ENCODE peak calls at places on chromosome 9, in nine cellular contexts. V is mucosa of descending colon, M is MM.1S, P is astrocyte of the cerebellum, Y is fibroblast of lung, F is epithelial cell of proximal tubule, D is WERI-Rb-1, G is fibroblast of pulmonary artery, S is IMR-90. C is an unnamed sample.
A peak's percentile ranks its signal among the peaks of the same experiment; 100 is the strongest.

GRCh38 chr9:105658351-105658750 is 3.9 kb upstream of the TAL2 start:
- DNase-seq in V (no peak), M (no peak), P (no peak), Y (no peak), F (no peak), D (no peak), G (no peak), S (no peak), C (no peak)

GRCh38 chr9:92725726-92726125 is 38.9 kb downstream of the BICD2 start:
- DNase-seq in V (no peak), M (no peak), P (no peak), Y (no peak), F (no peak), D (no peak), G (no peak), S (no peak), C (no peak)

GRCh38 chr9:89712285-89712684 is 107.5 kb downstream of the GADD45G start:
- DNase-seq in V (no peak), M (no peak), P (no peak), Y (no peak), F (no peak), D (no peak), G (no peak), S (no peak), C (no peak)

GRCh38 chr9:100287186-100287585 is 65.6 kb downstream of the TEX10 start:
- DNase-seq in V (no peak), M (no peak), P (no peak), Y (peak; percentile 14), F (no peak), D (no peak), G (no peak), S (no peak), C (no peak)

GRCh38 chr9:128208943-128209695 is 5.9 kb downstream of the DNM1 start:
- DNase-seq in V (no peak), M (no peak), P (no peak), Y (no peak), F (no peak), D (no peak), G (no peak), S (no peak), C (no peak)

GRCh38 chr9:131201856-131202255 is 74.5 kb downstream of the FAM78A start:
- DNase-seq in V (no peak), M (no peak), P (no peak), Y (no peak), F (no peak), D (no peak), G (no peak), S (no peak), C (no peak)

GRCh38 chr9:132000659-132001058 is 79.0 kb downstream of the MED27 start:
- DNase-seq in V (no peak), M (no peak), P (no peak), Y (no peak), F (no peak), D (no peak), G (no peak), S (no peak), C (no peak)

GRCh38 chr9:708556-709432 is 132.7 kb upstream of the DMRT1 start:
- DNase-seq in V (no peak), M (peak; percentile 26), P (no peak), Y (no peak), F (no peak), D (no peak), G (no peak), S (no peak), C (no peak)

DNA sequence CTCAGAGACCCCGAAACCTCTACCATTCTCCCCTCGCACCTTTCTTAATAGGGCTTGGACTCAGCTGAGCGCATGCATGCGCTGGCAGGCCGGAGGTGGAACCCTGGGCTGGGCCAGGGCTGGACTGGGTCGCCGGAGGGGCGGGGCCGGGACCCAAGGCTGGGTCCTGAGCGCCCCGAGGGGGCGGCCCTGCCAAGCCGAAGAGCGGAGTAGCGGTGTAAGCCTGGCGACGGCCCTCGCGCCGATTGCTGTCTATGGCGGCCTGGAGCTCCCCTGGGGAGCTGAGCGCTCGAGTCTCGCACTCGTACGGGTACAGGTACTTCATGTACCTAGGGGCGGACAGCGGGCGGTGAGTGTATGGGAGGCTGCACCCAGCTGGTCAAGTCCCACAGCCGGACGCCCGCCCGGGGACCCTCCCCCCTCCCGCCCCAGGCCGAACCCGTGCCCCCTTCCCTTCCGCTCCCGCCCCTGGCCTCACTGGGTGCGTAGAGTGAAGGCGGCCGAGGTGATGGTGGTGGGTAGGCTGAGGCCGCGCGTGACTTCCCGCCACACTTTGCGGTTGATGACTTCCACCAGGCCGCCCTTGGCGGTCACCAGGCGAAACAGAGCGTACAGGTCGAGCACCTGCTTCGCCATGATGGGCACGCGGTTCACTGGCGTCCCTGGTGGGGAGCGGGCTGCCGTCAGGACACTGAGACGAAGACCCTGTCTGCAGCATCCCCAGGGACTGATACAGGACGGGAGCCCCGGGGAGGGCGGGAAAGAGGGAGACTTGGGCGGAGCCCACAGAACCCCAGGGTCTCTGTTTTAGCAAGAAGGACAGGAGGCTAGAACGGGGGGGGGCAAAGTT is 3.3 kb upstream of the DCTN3 start:
- DNase-seq in V (no peak), M (no peak), P (no peak), Y (no peak), F (no peak), D (no peak), G (no peak), S (no peak), C (no peak)
- H3K4me3 ChIP-seq in V (no peak overlapping the region), M (no peak overlapping the region), P (no peak overlapping the region), Y (no peak overlapping the region), F (no peak overlapping the region), D (no peak overlapping the region), G (no peak overlapping the region), S (no peak overlapping the region), C (no peak overlapping the region)

GRCh38 chr9:133461975-133462374 is 2.2 kb downstream of the CACFD1 start:
- DNase-seq in V (peak; percentile 46), M (peak; percentile 31), P (no peak), Y (no peak), F (no peak), D (peak; percentile 71), G (no peak), S (no peak), C (no peak)
- TF ChIP-seq CTCF in V (no peak), M (no peak), P (no peak), Y (no peak), F (no peak), D (peak; percentile 31), G (no peak), S (no peak), C (no peak)

DNA sequence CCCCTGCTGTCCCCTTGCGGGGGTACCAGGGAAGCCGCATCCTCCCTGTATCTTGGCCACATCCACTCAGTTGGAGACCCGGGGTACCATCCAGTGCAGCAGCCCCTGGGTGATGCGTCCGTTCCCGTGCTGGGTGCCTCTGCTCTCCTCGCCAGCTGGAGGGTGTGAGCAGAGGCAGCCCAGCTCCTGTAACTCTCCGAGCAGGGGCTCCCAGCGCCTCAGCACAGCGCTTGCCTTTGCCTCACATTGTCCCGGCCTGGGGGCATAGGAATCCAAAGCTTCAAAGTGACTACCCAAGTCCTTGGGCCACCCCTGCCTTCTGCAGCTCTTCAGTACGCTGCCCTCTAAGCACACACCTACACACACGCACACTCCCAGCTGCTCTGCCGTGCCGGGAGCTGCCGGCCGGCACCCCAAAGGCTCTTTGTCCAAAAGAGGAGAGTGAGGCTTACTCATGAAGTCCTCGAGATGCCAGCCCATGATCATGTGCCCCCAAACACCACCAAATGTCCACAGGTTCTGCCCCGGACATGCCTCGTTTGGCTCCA is 733 bp downstream of the ANGPTL2 start:
- DNase-seq in V (no peak), M (no peak), P (no peak), Y (peak; percentile 46), F (no peak), D (no peak), G (peak; percentile 42), S (peak; percentile 35), C (peak; percentile 36)
- H3K4me3 ChIP-seq in V (peak overlapping the region; percentile 11), M (no peak overlapping the region), P (peak overlapping the region; percentile 56), Y (peak overlapping the region; percentile 67), F (peak overlapping the region; percentile 66), D (peak overlapping the region; percentile 47), G (peak overlapping the region; percentile 61), S (peak overlapping the region; percentile 69), C (peak overlapping the region; percentile 67)

GRCh38 chr9:14616188-14616982 is 76.8 kb downstream of the ZDHHC21 start:
- DNase-seq in V (no peak), M (peak; percentile 18), P (peak; percentile 67), Y (peak; percentile 59), F (peak; percentile 15), D (no peak), G (peak; percentile 86), S (peak; percentile 73), C (peak; percentile 75)
- TF ChIP-seq CTCF in V (peak; percentile 26), M (peak; percentile 42), P (peak; percentile 67), Y (peak; percentile 72), F (peak; percentile 75), D (peak; percentile 25), G (peak; percentile 75), S (peak; percentile 74), C (peak; percentile 72)

GRCh38 chr9:101509572-101509971 is 24.1 kb upstream of the RNF20 start:
- DNase-seq in V (no peak), M (no peak), P (no peak), Y (no peak), F (no peak), D (no peak), G (no peak), S (peak; percentile 50), C (no peak)
- H3K4me3 ChIP-seq in V (no peak overlapping the region), M (no peak overlapping the region), P (no peak overlapping the region), Y (no peak overlapping the region), F (no peak overlapping the region), D (no peak overlapping the region), G (no peak overlapping the region), S (no peak overlapping the region), C (no peak overlapping the region)